ENCODE peak calls at places on chromosomes 1 and 21, in seven cellular contexts. M is K562, O is neural progenitor cell, T is Panc1, N is fibroblast of lung, S is Peyer's patch, D is cardiac muscle cell. A is an unnamed sample. For H3K36me3 and H3K27me3, the result is how much of the 10 kb centered on the place peaks cover.

GRCh38 chr1:96487404-96487803 is 234.2 kb upstream of the PTBP2 start:
- DNase-seq in M (no peak), O (no peak), T (no peak), N (peak), S (no peak), D (peak), A (no peak)

GRCh38 chr1:78114034-78114956 is 68.5 kb downstream of the GIPC2 start:
- DNase-seq in M (peak), O (peak), T (peak), N (peak), S (peak), D (peak), A (no peak)

GRCh38 chr1:222454196-222454595 is 93.7 kb downstream of the HHIPL2 start:
- DNase-seq in M (no peak), O (no peak), T (no peak), N (peak), S (no peak), D (no peak), A (no peak)

GRCh38 chr1:16175610-16176553 is 20.0 kb upstream of the EPHA2 start:
- DNase-seq in M (peak), O (peak), T (no peak), N (peak), S (peak), D (peak), A (no peak)

GRCh38 chr1:30685796-30686165 is 37.6 kb downstream of the MATN1 start:
- DNase-seq in M (no peak), O (no peak), T (no peak), N (no peak), S (no peak), D (no peak), A (peak)

GRCh38 chr1:218982482-218982881 is 191.2 kb upstream of the LYPLAL1 start:
- DNase-seq in M (no peak), O (no peak), T (no peak), N (no peak), S (no peak), D (no peak), A (no peak)

GRCh38 chr1:89723863-89724262 is 90.9 kb downstream of the LRRC8C start:
- DNase-seq in M (no peak), O (no peak), T (no peak), N (peak), S (no peak), D (peak), A (no peak)

GRCh38 chr1:219812491-219813221 is 115.7 kb downstream of the SLC30A10 start:
- DNase-seq in M (peak), O (peak), T (peak), N (peak), S (no peak), D (peak), A (no peak)

GRCh38 chr1:156629825-156630449 is 10.7 kb downstream of the HAPLN2 start:
- DNase-seq in M (no peak), O (no peak), T (no peak), N (no peak), S (no peak), D (no peak), A (no peak)

GRCh38 chr1:13523780-13524477 is 10.1 kb upstream of the LRRC38 start:
- DNase-seq in M (no peak), O (no peak), T (no peak), N (no peak), S (no peak), D (no peak), A (no peak)

GRCh38 chr1:78553859-78554258 is 63.1 kb downstream of the PTGFR start:
- DNase-seq in M (peak), O (peak), T (no peak), N (no peak), S (no peak), D (peak), A (no peak)

GRCh38 chr1:34618381-34618780 is 136.5 kb upstream of the GJB5 start:
- DNase-seq in M (no peak), O (no peak), T (no peak), N (no peak), S (no peak), D (no peak), A (no peak)

GRCh38 chr1:27144920-27145661 is 9.8 kb downstream of the SLC9A1 start:
- DNase-seq in M (no peak), O (no peak), T (no peak), N (peak), S (no peak), D (peak), A (no peak)

GRCh38 chr1:36760081-36760480 is 274.2 kb downstream of the GRIK3 start:
- DNase-seq in M (no peak), O (no peak), T (no peak), N (no peak), S (no peak), D (no peak), A (no peak)

GRCh38 chr21:15272171-15272570 is 207.4 kb upstream of the NRIP1 start:
- DNase-seq in M (no peak), O (no peak), T (no peak), N (no peak), S (no peak), D (no peak), A (no peak)

GRCh38 chr1:44985747-44986359 is 542 bp downstream of the EIF2B3 start:
- DNase-seq in M (no peak), O (no peak), T (no peak), N (no peak), S (no peak), D (peak), A (no peak)

GRCh38 chr1:209613351-209614150 is 30.0 kb downstream of the CAMK1G start:
- DNase-seq in M (no peak), O (no peak), T (no peak), N (no peak), S (no peak), D (no peak), A (no peak)

GRCh38 chr1:59761440-59761839 is 53.3 kb upstream of the HOOK1 start:
- DNase-seq in M (no peak), O (no peak), T (no peak), N (no peak), S (no peak), D (no peak), A (no peak)

GRCh38 chr1:226763741-226764264 is 24.7 kb upstream of the ITPKB start:
- DNase-seq in M (no peak), O (no peak), T (peak), N (peak), S (no peak), D (peak), A (peak)

GRCh38 chr1:236112332-236112627 is 30.1 kb upstream of the GPR137B start:
- DNase-seq in M (no peak), O (no peak), T (no peak), N (no peak), S (no peak), D (no peak), A (no peak)

GRCh38 chr1:5949074-5949760 is 43.0 kb downstream of the NPHP4 start:
- DNase-seq in M (peak), O (peak), T (no peak), N (no peak), S (no peak), D (no peak), A (no peak)

GRCh38 chr1:232473319-232473718 is 156.6 kb downstream of the SIPA1L2 start:
- DNase-seq in M (no peak), O (no peak), T (no peak), N (peak), S (no peak), D (peak), A (no peak)

GRCh38 chr1:231021540-231022031 is 18.5 kb downstream of the FAM89A start:
- DNase-seq in M (no peak), O (no peak), T (no peak), N (no peak), S (no peak), D (no peak), A (no peak)

GRCh38 chr21:32412998-32413504 is 545 bp downstream of the EVA1C start:
- DNase-seq in M (no peak), O (no peak), T (no peak), N (peak), S (no peak), D (peak), A (no peak)

GRCh38 chr1:8394456-8395321 is 76.8 kb downstream of the SLC45A1 start:
- DNase-seq in M (no peak), O (no peak), T (peak), N (peak), S (no peak), D (peak), A (no peak)

GRCh38 chr1:156246762-156247459 is 945 bp downstream of the PAQR6 start:
- DNase-seq in M (no peak), O (peak), T (no peak), N (no peak), S (no peak), D (no peak), A (no peak)

GRCh38 chr1:55234016-55234415 is 18.9 kb upstream of the USP24 start:
- DNase-seq in M (no peak), O (no peak), T (no peak), N (peak), S (no peak), D (no peak), A (no peak)

GRCh38 chr1:240285541-240285940 is 193.9 kb downstream of the FMN2 start:
- DNase-seq in M (no peak), O (no peak), T (no peak), N (peak), S (no peak), D (peak), A (no peak)
- H3K36me3 ChIP-seq in M (under half), O (under half), T (under half), N (under half), S (under half), D (under half), A (under half)

GRCh38 chr21:43770066-43770655 is 5.9 kb downstream of the CSTB start:
- DNase-seq in M (no peak), O (no peak), T (no peak), N (no peak), S (no peak), D (no peak), A (no peak)
- H3K27me3 ChIP-seq in M (under half), O (under half), T (under half), N (under half), S (under half), D (under half), A (under half)

GRCh38 chr1:202221911-202222909 is 28.6 kb downstream of the LGR6 start:
- DNase-seq in M (no peak), O (no peak), T (no peak), N (no peak), S (no peak), D (no peak), A (peak)
- H3K27ac ChIP-seq in M (no peak), O (no peak), T (no peak), N (no peak), S (no peak), D (no peak), A (peak)

DNA sequence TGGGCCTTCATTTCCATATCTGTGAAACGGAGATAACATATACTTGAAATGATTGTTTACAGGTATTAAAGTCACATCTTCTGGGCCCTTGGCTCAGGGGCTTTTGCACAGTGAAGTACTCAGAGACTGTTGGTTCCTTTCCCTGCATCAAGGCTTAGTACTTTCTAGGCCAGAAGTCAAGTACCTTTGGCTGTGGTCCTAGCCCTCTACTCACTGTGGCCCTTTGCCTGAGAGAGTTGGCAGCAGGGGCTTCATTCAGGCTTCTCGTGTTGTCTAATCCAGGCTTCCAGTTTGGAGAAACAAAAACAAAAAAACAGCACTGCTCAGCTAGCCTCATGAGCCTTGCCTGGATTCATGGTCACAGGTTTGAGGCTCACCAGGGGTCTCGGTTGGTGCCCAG is 8.1 kb upstream of the DPH2 start:
- DNase-seq in M (no peak), O (no peak), T (no peak), N (no peak), S (no peak), D (no peak), A (no peak)
- H3K36me3 ChIP-seq in M (half or more), O (under half), T (under half), N (under half), S (under half), D (under half), A (under half)

DNA sequence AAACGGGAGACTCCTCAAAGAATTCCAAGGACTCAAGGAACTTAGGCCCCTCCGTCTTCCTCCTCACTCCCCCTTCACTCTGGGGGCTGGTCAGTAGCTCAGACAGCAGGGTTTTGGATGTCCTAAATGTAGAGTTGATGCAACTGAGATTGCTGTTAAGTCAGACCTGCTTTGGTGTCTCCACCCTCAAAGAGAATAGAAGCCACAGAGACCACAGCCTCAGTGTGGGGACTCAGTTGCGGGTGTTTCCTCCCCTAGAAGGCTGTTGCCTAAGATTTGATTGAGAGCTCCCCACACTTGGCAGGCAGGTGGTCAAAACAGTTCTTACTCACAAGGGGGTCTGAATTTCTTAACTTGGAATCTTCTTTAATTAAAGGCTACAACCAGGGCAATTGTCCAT is 7.6 kb downstream of the MAN1C1 start:
- DNase-seq in M (no peak), O (no peak), T (no peak), N (no peak), S (no peak), D (no peak), A (no peak)
- H3K27me3 ChIP-seq in M (under half), O (under half), T (under half), N (under half), S (under half), D (under half), A (under half)

GRCh38 chr1:151620286-151620685 is 8.4 kb downstream of the SNX27 start:
- DNase-seq in M (no peak), O (no peak), T (no peak), N (peak), S (no peak), D (peak), A (no peak)
- H3K27ac ChIP-seq in M (no peak), O (no peak), T (peak), N (peak), S (no peak), D (no peak), A (no peak)

GRCh38 chr1:198316681-198317080 is 159.9 kb downstream of the NEK7 start:
- DNase-seq in M (no peak), O (no peak), T (no peak), N (no peak), S (no peak), D (no peak), A (no peak)
- H3K36me3 ChIP-seq in M (under half), O (under half), T (under half), N (under half), S (under half), D (under half), A (under half)

GRCh38 chr1:211129790-211130189 is 4.2 kb downstream of the KCNH1 start:
- DNase-seq in M (no peak), O (no peak), T (no peak), N (no peak), S (no peak), D (no peak), A (no peak)
- H3K27me3 ChIP-seq in M (under half), O (half or more), T (under half), N (under half), S (under half), D (half or more), A (under half)

GRCh38 chr1:171313319-171313834 is 606 bp upstream of the FMO4 start:
- DNase-seq in M (no peak), O (no peak), T (no peak), N (no peak), S (no peak), D (no peak), A (no peak)
- H3K27ac ChIP-seq in M (no peak), O (no peak), T (no peak), N (no peak), S (peak), D (peak), A (no peak)